ENCODE peak calls at places on chromosomes 7 and 10, in four cellular contexts. O is activated CD4-positive, alpha-beta T cell treated with anti-CD3 and anti-CD28 coated beads for 48 hours; T is astrocyte of the spinal cord; Z is stimulated activated CD8-positive, alpha-beta memory T cell treated with anti-CD3 and anti-CD28 coated beads, Interleukin-7, amount 100 ng/mL, for 1 hour. V is an unnamed sample.

GRCh38 chr7:136123352-136123751 is 146.2 kb upstream of the MTPN start:
- DNase-seq in O (no peak), T (no peak), Z (no peak), V (no peak)

GRCh38 chr10:45160266-45160665 is 155.1 kb downstream of the OR13A1 start:
- DNase-seq in O (no peak), T (peak; percentile 14), Z (no peak), V (peak; percentile 18)

GRCh38 chr7:70812511-70812910 is 319.4 kb upstream of the GALNT17 start:
- DNase-seq in O (no peak), T (no peak), Z (no peak), V (no peak)

GRCh38 chr10:129773359-129773990 is 190.6 kb downstream of the EBF3 start:
- DNase-seq in O (no peak), T (no peak), Z (no peak), V (no peak)

GRCh38 chr10:124087672-124088634 is 5.4 kb downstream of the CHST15 start:
- DNase-seq in O (no peak), T (no peak), Z (no peak), V (no peak)

GRCh38 chr7:81665236-81665635 is 104.6 kb downstream of the HGF start:
- DNase-seq in O (no peak), T (no peak), Z (no peak), V (no peak)

GRCh38 chr7:93043393-93043985 is 74.3 kb downstream of the SAMD9 start:
- DNase-seq in O (no peak), T (peak; percentile 90), Z (no peak), V (peak; percentile 90)

GRCh38 chr7:120867932-120868331 is 10.0 kb upstream of the TSPAN12 start:
- DNase-seq in O (no peak), T (no peak), Z (no peak), V (no peak)

GRCh38 chr10:112141297-112141696 is 42.3 kb downstream of the GPAM start:
- DNase-seq in O (no peak), T (no peak), Z (no peak), V (no peak)

GRCh38 chr10:43594944-43595589 is 11.2 kb upstream of the ZNF485 start:
- DNase-seq in O (peak; percentile 53), T (peak; percentile 24), Z (no peak), V (no peak)

GRCh38 chr7:128135275-128136214 is 104.3 kb upstream of the LRRC4 start:
- DNase-seq in O (peak; percentile 73), T (peak; percentile 49), Z (peak; percentile 23), V (peak; percentile 28)

GRCh38 chr10:125756196-125756595 is 19.4 kb downstream of the MMP21 start:
- DNase-seq in O (no peak), T (no peak), Z (no peak), V (no peak)

GRCh38 chr10:101397140-101397539 is 43.2 kb downstream of the BTRC start:
- DNase-seq in O (peak; percentile 12), T (peak; percentile 63), Z (no peak), V (peak; percentile 4)

GRCh38 chr7:139570119-139570518 is 46.6 kb downstream of the CLEC2L start:
- DNase-seq in O (no peak), T (no peak), Z (no peak), V (no peak)

GRCh38 chr7:30430777-30431176 is 47.8 kb downstream of the NOD1 start:
- DNase-seq in O (no peak), T (no peak), Z (no peak), V (no peak)

GRCh38 chr7:132560825-132561529 is 15.3 kb downstream of the PLXNA4 start:
- DNase-seq in O (no peak), T (no peak), Z (no peak), V (no peak)

GRCh38 chr10:3781458-3782098 is 3.4 kb downstream of the KLF6 start:
- DNase-seq in O (peak; percentile 58), T (peak; percentile 61), Z (no peak), V (no peak)